ENCODE peak calls at places on chromosomes 3 and 15, in nine cellular contexts. V is activated CD4-positive, alpha-beta T cell treated with anti-CD3 and anti-CD28 coated beads, Interleukin-2, amount 10 ng/mL, durations not matched to agents 7 days and 5 days; B is activated naive CD8-positive, alpha-beta T cell treated with anti-CD3 and anti-CD28 coated beads, Interleukin-2, amount 50 U/mL, for 24 hours; E is NCI-H1417; H is esophagus squamous epithelium; A is stimulated activated effector memory CD8-positive, alpha-beta T cell treated with anti-CD3 and anti-CD28 coated beads, Interleukin-12 subunit alpha, Interleukin-12 subunit beta, amount 100 ng/mL, for 72 hours; N is stimulated activated CD8-positive, alpha-beta memory T cell treated with anti-CD3 and anti-CD28 coated beads, Interleukin-12 subunit alpha, Interleukin-12 subunit beta, amount 100 ng/mL, for 4 hours; M is COR-L47; J is IMR-90. K is an unnamed sample.

GRCh38 chr3:44117736-44118135 is 124.0 kb upstream of the TOPAZ1 start:
- DNase-seq in V (no peak), B (no peak), E (no peak), H (no peak), A (no peak), N (no peak), M (no peak), J (no peak), K (no peak)

GRCh38 chr3:4532535-4533112 is 39.5 kb downstream of the ITPR1 start:
- DNase-seq in V (no peak), B (no peak), E (no peak), H (no peak), A (no peak), N (no peak), M (no peak), J (no peak), K (no peak)

GRCh38 chr3:42101048-42101447 is 9.9 kb downstream of the TRAK1 start:
- DNase-seq in V (no peak), B (no peak), E (no peak), H (no peak), A (no peak), N (no peak), M (no peak), J (peak; percentile 79), K (peak; percentile 71)

GRCh38 chr3:62761711-62762110 is 113.5 kb downstream of the CADPS start:
- DNase-seq in V (no peak), B (no peak), E (no peak), H (no peak), A (no peak), N (no peak), M (no peak), J (no peak), K (no peak)

GRCh38 chr3:55488398-55489055 is 1.4 kb upstream of the WNT5A start:
- DNase-seq in V (peak; percentile 31), B (no peak), E (no peak), H (no peak), A (no peak), N (no peak), M (no peak), J (peak; percentile 89), K (peak; percentile 78)

GRCh38 chr3:159825216-159825854 is 163.3 kb upstream of the IL12A start:
- DNase-seq in V (no peak), B (no peak), E (peak; percentile 50), H (no peak), A (no peak), N (no peak), M (no peak), J (no peak), K (no peak)

GRCh38 chr3:10432931-10433330 is 72.5 kb downstream of the ATP2B2 start:
- DNase-seq in V (no peak), B (no peak), E (no peak), H (no peak), A (no peak), N (no peak), M (no peak), J (peak; percentile 21), K (no peak)

GRCh38 chr3:169071003-169071402 is 592.5 kb downstream of the MECOM start:
- DNase-seq in V (no peak), B (no peak), E (no peak), H (no peak), A (no peak), N (no peak), M (no peak), J (peak; percentile 36), K (no peak)

GRCh38 chr3:115905871-115906270 is 282.6 kb downstream of the GAP43 start:
- DNase-seq in V (no peak), B (no peak), E (no peak), H (no peak), A (no peak), N (no peak), M (no peak), J (no peak), K (no peak)

GRCh38 chr3:153250450-153250849 is 88.4 kb downstream of the RAP2B start:
- DNase-seq in V (no peak), B (no peak), E (no peak), H (no peak), A (no peak), N (no peak), M (no peak), J (no peak), K (no peak)

GRCh38 chr15:83166218-83166617 is 41.4 kb downstream of the HDGFL3 start:
- DNase-seq in V (no peak), B (no peak), E (no peak), H (no peak), A (no peak), N (no peak), M (no peak), J (no peak), K (no peak)

GRCh38 chr3:169694117-169694516 is 30.6 kb upstream of the MECOM start:
- DNase-seq in V (no peak), B (no peak), E (no peak), H (no peak), A (no peak), N (no peak), M (no peak), J (peak; percentile 8), K (no peak)

GRCh38 chr3:182717216-182717615 is 76.1 kb upstream of the ATP11B start:
- DNase-seq in V (no peak), B (no peak), E (no peak), H (no peak), A (no peak), N (no peak), M (no peak), J (no peak), K (no peak)

GRCh38 chr15:40871749-40872617 is 2.1 kb downstream of the RHOV start:
- DNase-seq in V (no peak), B (peak; percentile 32), E (no peak), H (no peak), A (no peak), N (no peak), M (no peak), J (no peak), K (no peak)

GRCh38 chr3:48466386-48467109 is 20.0 kb downstream of the ATRIP start:
- DNase-seq in V (peak; percentile 42), B (no peak), E (peak; percentile 56), H (no peak), A (peak; percentile 69), N (no peak), M (no peak), J (no peak), K (no peak)

GRCh38 chr15:100601158-100601557 is 826 bp downstream of the LINS1 start:
- DNase-seq in V (peak; percentile 64), B (peak; percentile 58), E (no peak), H (no peak), A (peak; percentile 61), N (peak; percentile 20), M (no peak), J (no peak), K (peak; percentile 32)